ENCODE peak calls at places on chromosomes 12 and 14, in four cellular contexts. M is IMR-90, O is H1, B is H9. Y is an unnamed sample.

GRCh38 chr12:123384318-123384993 is 524 bp downstream of the KMT5A start:
- DNase-seq in M (no peak), O (no peak), B (no peak), Y (peak; percentile 46)

GRCh38 chr12:30975581-30975980 is 49.0 kb downstream of the TSPAN11 start:
- DNase-seq in M (no peak), O (no peak), B (no peak), Y (no peak)

GRCh38 chr12:95607642-95608041 is 56.4 kb upstream of the USP44 start:
- DNase-seq in M (no peak), O (no peak), B (no peak), Y (no peak)

GRCh38 chr12:31362115-31362758 is 36.3 kb upstream of the SINHCAF start:
- DNase-seq in M (no peak), O (no peak), B (peak; percentile 76), Y (peak; percentile 69)

GRCh38 chr14:70107309-70107708 is 81.4 kb downstream of the SLC8A3 start:
- DNase-seq in M (no peak), O (no peak), B (no peak), Y (no peak)

GRCh38 chr12:66624806-66625205 is 54.1 kb downstream of the GRIP1 start:
- DNase-seq in M (no peak), O (no peak), B (no peak), Y (no peak)

GRCh38 chr12:66002812-66003211 is 127.7 kb downstream of the LLPH start:
- DNase-seq in M (peak; percentile 20), O (no peak), B (no peak), Y (no peak)

GRCh38 chr12:6866163-6866919 is 990 bp upstream of the TPI1 start:
- DNase-seq in M (no peak), O (no peak), B (peak; percentile 72), Y (no peak)

GRCh38 chr12:114684098-114684869 is at the start of gene TBX3:
- DNase-seq in M (peak; percentile 99), O (peak; percentile 88), B (peak; percentile 98), Y (peak; percentile 100)

GRCh38 chr14:28240909-28241308 is 525.7 kb upstream of the FOXG1 start:
- DNase-seq in M (no peak), O (no peak), B (no peak), Y (no peak)

GRCh38 chr12:65892905-65893304 is 68.6 kb downstream of the HMGA2 start:
- DNase-seq in M (peak; percentile 87), O (no peak), B (no peak), Y (no peak)

GRCh38 chr12:100987552-100988277 is 193.1 kb downstream of the ANO4 start:
- DNase-seq in M (peak; percentile 70), O (no peak), B (peak; percentile 77), Y (peak; percentile 91)

GRCh38 chr12:20220339-20220738 is 148.0 kb upstream of the PDE3A start:
- DNase-seq in M (peak; percentile 34), O (no peak), B (peak; percentile 55), Y (peak; percentile 86)

GRCh38 chr14:68968051-68968450 is 11.1 kb downstream of the ACTN1 start:
- DNase-seq in M (no peak), O (no peak), B (no peak), Y (no peak)

GRCh38 chr14:40417777-40418401 is 985.7 kb upstream of the FBXO33 start:
- DNase-seq in M (no peak), O (peak; percentile 17), B (peak; percentile 70), Y (peak; percentile 80)

GRCh38 chr12:2231956-2232355 is 179.2 kb downstream of the CACNA1C start:
- DNase-seq in M (no peak), O (no peak), B (no peak), Y (no peak)

GRCh38 chr12:2227360-2227759 is 174.6 kb downstream of the CACNA1C start:
- DNase-seq in M (no peak), O (no peak), B (no peak), Y (no peak)

GRCh38 chr12:2228535-2228934 is 175.7 kb downstream of the CACNA1C start:
- DNase-seq in M (no peak), O (no peak), B (no peak), Y (no peak)

GRCh38 chr12:2231011-2231595 is 178.3 kb downstream of the CACNA1C start:
- DNase-seq in M (no peak), O (no peak), B (no peak), Y (no peak)

GRCh38 chr12:2229661-2230539 is 177.1 kb downstream of the CACNA1C start:
- DNase-seq in M (no peak), O (no peak), B (peak; percentile 89), Y (peak; percentile 37)
- H4K5ac ChIP-seq in M (no peak overlapping the region), O (no peak overlapping the region), B (no peak overlapping the region), Y (no peak overlapping the region)

DNA sequence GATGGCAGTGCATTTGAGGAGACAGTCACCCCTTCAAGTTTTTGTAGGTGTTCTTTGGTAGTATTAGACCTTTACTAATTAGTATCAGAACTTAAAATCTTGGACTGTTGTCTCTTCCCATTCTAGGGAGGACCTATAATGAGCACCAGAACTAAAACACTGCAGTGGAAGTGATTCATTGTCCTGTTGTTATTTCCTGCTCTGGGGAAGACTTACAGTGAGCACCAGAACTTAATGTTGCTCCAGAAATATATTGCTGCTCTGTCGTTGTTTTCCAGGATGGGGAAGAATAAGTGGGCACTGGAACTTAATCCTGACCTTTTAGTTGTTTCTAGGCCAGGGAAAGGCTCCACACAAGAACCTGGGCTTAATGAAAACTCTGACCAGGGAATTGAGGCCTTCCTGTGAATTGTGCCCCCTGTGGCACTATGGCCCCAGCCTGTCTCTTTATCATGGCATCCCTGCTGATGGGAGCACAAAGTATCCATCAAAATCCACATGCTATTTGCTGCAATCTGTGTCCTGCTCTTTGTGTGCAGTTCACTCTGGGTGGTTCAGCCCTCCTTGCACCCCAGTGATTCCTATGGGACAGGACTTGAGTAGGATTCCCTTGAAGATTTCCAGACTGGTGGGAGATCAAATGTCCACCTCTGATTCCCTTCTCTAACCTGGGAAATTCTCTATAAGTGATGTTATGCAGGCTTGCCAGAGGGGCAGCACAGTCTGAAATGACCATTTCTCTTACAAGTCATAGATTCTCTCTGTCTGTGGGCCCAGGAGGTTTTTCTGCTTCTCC is 175.8 kb downstream of the PAWR start:
- DNase-seq in M (peak; percentile 35), O (no peak), B (no peak), Y (peak; percentile 61)
- H4K5ac ChIP-seq in M (peak overlapping the region; percentile 76), O (no peak overlapping the region), B (no peak overlapping the region), Y (no peak overlapping the region)

DNA sequence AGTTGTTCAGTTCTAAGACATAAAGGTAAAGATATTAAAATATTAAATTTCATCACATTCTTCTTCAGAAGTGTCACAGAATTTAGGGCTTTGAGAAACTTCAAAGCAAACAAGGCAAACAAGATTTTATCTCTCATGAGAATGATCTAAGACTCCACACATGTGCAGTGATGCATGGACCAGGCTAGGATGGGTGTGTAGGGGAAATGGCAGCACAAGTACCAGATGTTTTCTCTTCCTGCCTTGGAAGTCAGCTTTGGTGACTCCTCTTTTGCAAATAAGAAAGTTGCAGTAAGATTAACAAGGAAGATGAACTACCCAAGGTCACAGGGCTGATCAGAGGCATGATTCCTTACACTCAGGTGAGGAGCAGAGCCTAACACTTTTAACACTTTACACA is 163.8 kb upstream of the LMNTD1 start:
- DNase-seq in M (no peak), O (no peak), B (no peak), Y (no peak)
- H4K5ac ChIP-seq in M (no peak overlapping the region), O (no peak overlapping the region), B (no peak overlapping the region), Y (no peak overlapping the region)

DNA sequence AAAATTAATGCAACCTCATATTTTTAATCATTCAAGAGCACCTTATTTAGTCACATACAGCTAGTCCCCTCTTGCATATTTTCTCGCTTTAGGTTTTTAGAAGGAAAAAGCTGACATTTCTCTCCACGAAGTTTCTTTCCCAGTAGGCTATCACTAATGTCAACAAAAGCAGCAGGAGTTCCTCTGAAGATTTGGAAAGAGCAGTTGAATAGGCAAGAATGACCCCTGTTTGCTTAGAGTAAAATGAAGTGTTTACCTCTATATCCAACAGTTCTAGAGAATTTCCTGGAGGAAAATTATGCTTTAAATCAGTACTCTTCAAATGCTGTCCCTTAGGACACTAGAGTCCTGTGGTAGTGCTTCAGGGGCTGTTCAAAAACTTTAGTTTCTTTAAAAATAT is 188.1 kb upstream of the PRKD1 start:
- DNase-seq in M (no peak), O (no peak), B (no peak), Y (peak; percentile 76)
- H4K5ac ChIP-seq in M (no peak overlapping the region), O (no peak overlapping the region), B (no peak overlapping the region), Y (no peak overlapping the region)

GRCh38 chr14:94439453-94440057 is 13.0 kb downstream of the SERPINA11 start:
- DNase-seq in M (no peak), O (no peak), B (no peak), Y (no peak)
- H4K5ac ChIP-seq in M (no peak overlapping the region), O (no peak overlapping the region), B (no peak overlapping the region), Y (no peak overlapping the region)

GRCh38 chr14:93977790-93978581 is 1.6 kb upstream of the ASB2 start:
- DNase-seq in M (no peak), O (no peak), B (no peak), Y (no peak)

GRCh38 chr14:93974833-93975232 is 1.5 kb downstream of the ASB2 start:
- DNase-seq in M (no peak), O (no peak), B (no peak), Y (no peak)

GRCh38 chr14:93977171-93977570 is 801 bp upstream of the ASB2 start:
- DNase-seq in M (no peak), O (no peak), B (no peak), Y (no peak)

GRCh38 chr14:93975791-93976476 is 436 bp downstream of the ASB2 start:
- DNase-seq in M (no peak), O (no peak), B (no peak), Y (peak; percentile 45)

GRCh38 chr14:93976477-93977057 is at the start of gene ASB2:
- DNase-seq in M (peak; percentile 52), O (no peak), B (no peak), Y (no peak)
- H4K5ac ChIP-seq in M (peak within 1 kb of the TSS; percentile 67), O (no peak within 1 kb of the TSS), B (no peak within 1 kb of the TSS), Y (no peak within 1 kb of the TSS)